ENCODE peak calls at places on chromosomes 13 and 19, in ten cellular contexts. One of them, this sample, is unnamed.

GRCh38 chr13:90628471-90628870 is 719.0 kb upstream of the MIR17HG start:
- DNase-seq in stimulated activated CD4-positive, alpha-beta T cell treated with anti-CD3 and anti-CD28 coated beads, TNF-alpha, amount 100 ng/mL, for 24 hours: no peak
- DNase-seq in EH: no peak
- DNase-seq in T-cell: no peak
- DNase-seq in mammary epithelial cell: no peak
- DNase-seq in hippocampal formation: no peak
- DNase-seq in IMR-90: no peak
- DNase-seq in Kasumi-1: no peak
- DNase-seq in HCEC 1CT: no peak
- DNase-seq in sigmoid colon: no peak
- DNase-seq in this sample: no peak

GRCh38 chr13:76852991-76853390 is 33.2 kb downstream of the KCTD12 start:
- DNase-seq in stimulated activated CD4-positive, alpha-beta T cell treated with anti-CD3 and anti-CD28 coated beads, TNF-alpha, amount 100 ng/mL, for 24 hours: no peak
- DNase-seq in EH: peak
- DNase-seq in T-cell: no peak
- DNase-seq in mammary epithelial cell: peak
- DNase-seq in hippocampal formation: no peak
- DNase-seq in IMR-90: peak
- DNase-seq in Kasumi-1: no peak
- DNase-seq in HCEC 1CT: peak
- DNase-seq in sigmoid colon: no peak
- DNase-seq in this sample: no peak

GRCh38 chr13:111295896-111296295 is 24.5 kb upstream of the TEX29 start:
- DNase-seq in stimulated activated CD4-positive, alpha-beta T cell treated with anti-CD3 and anti-CD28 coated beads, TNF-alpha, amount 100 ng/mL, for 24 hours: no peak
- DNase-seq in EH: no peak
- DNase-seq in T-cell: no peak
- DNase-seq in mammary epithelial cell: no peak
- DNase-seq in hippocampal formation: no peak
- DNase-seq in IMR-90: no peak
- DNase-seq in Kasumi-1: no peak
- DNase-seq in HCEC 1CT: no peak
- DNase-seq in sigmoid colon: no peak
- DNase-seq in this sample: no peak

GRCh38 chr13:30715837-30716236 is 19.5 kb upstream of the ALOX5AP start:
- DNase-seq in stimulated activated CD4-positive, alpha-beta T cell treated with anti-CD3 and anti-CD28 coated beads, TNF-alpha, amount 100 ng/mL, for 24 hours: no peak
- DNase-seq in EH: no peak
- DNase-seq in T-cell: no peak
- DNase-seq in mammary epithelial cell: no peak
- DNase-seq in hippocampal formation: no peak
- DNase-seq in IMR-90: no peak
- DNase-seq in Kasumi-1: no peak
- DNase-seq in HCEC 1CT: no peak
- DNase-seq in sigmoid colon: no peak
- DNase-seq in this sample: no peak

GRCh38 chr19:35856001-35856400 is 710 bp upstream of the KIRREL2 start:
- DNase-seq in stimulated activated CD4-positive, alpha-beta T cell treated with anti-CD3 and anti-CD28 coated beads, TNF-alpha, amount 100 ng/mL, for 24 hours: no peak
- DNase-seq in EH: no peak
- DNase-seq in T-cell: no peak
- DNase-seq in mammary epithelial cell: no peak
- DNase-seq in hippocampal formation: no peak
- DNase-seq in IMR-90: no peak
- DNase-seq in Kasumi-1: no peak
- DNase-seq in HCEC 1CT: no peak
- DNase-seq in sigmoid colon: no peak
- DNase-seq in this sample: no peak

GRCh38 chr19:42284641-42285341 is 15.7 kb downstream of the CIC start:
- DNase-seq in stimulated activated CD4-positive, alpha-beta T cell treated with anti-CD3 and anti-CD28 coated beads, TNF-alpha, amount 100 ng/mL, for 24 hours: no peak
- DNase-seq in EH: no peak
- DNase-seq in T-cell: no peak
- DNase-seq in mammary epithelial cell: no peak
- DNase-seq in hippocampal formation: no peak
- DNase-seq in IMR-90: no peak
- DNase-seq in Kasumi-1: no peak
- DNase-seq in HCEC 1CT: no peak
- DNase-seq in sigmoid colon: peak
- DNase-seq in this sample: peak

GRCh38 chr13:100987993-100988392 is 313.4 kb upstream of the TMTC4 start:
- DNase-seq in stimulated activated CD4-positive, alpha-beta T cell treated with anti-CD3 and anti-CD28 coated beads, TNF-alpha, amount 100 ng/mL, for 24 hours: no peak
- DNase-seq in EH: peak
- DNase-seq in T-cell: no peak
- DNase-seq in mammary epithelial cell: no peak
- DNase-seq in hippocampal formation: peak
- DNase-seq in IMR-90: peak
- DNase-seq in Kasumi-1: no peak
- DNase-seq in HCEC 1CT: no peak
- DNase-seq in sigmoid colon: no peak
- DNase-seq in this sample: no peak

GRCh38 chr19:38559428-38560401 is 58.0 kb downstream of the MAP4K1 start:
- DNase-seq in stimulated activated CD4-positive, alpha-beta T cell treated with anti-CD3 and anti-CD28 coated beads, TNF-alpha, amount 100 ng/mL, for 24 hours: no peak
- DNase-seq in EH: peak
- DNase-seq in T-cell: no peak
- DNase-seq in mammary epithelial cell: peak
- DNase-seq in hippocampal formation: no peak
- DNase-seq in IMR-90: no peak
- DNase-seq in Kasumi-1: no peak
- DNase-seq in HCEC 1CT: no peak
- DNase-seq in sigmoid colon: no peak
- DNase-seq in this sample: no peak

GRCh38 chr19:52735734-52736133 is 890 bp upstream of the ZNF611 start:
- DNase-seq in stimulated activated CD4-positive, alpha-beta T cell treated with anti-CD3 and anti-CD28 coated beads, TNF-alpha, amount 100 ng/mL, for 24 hours: no peak
- DNase-seq in EH: peak
- DNase-seq in T-cell: no peak
- DNase-seq in mammary epithelial cell: peak
- DNase-seq in hippocampal formation: peak
- DNase-seq in IMR-90: no peak
- DNase-seq in Kasumi-1: no peak
- DNase-seq in HCEC 1CT: no peak
- DNase-seq in sigmoid colon: peak
- DNase-seq in this sample: no peak

GRCh38 chr13:42497798-42498197 is 76.2 kb upstream of the TNFSF11 start:
- DNase-seq in stimulated activated CD4-positive, alpha-beta T cell treated with anti-CD3 and anti-CD28 coated beads, TNF-alpha, amount 100 ng/mL, for 24 hours: no peak
- DNase-seq in EH: no peak
- DNase-seq in T-cell: no peak
- DNase-seq in mammary epithelial cell: peak
- DNase-seq in hippocampal formation: no peak
- DNase-seq in IMR-90: peak
- DNase-seq in Kasumi-1: peak
- DNase-seq in HCEC 1CT: peak
- DNase-seq in sigmoid colon: no peak
- DNase-seq in this sample: no peak

GRCh38 chr19:4453232-4454179 is 4.1 kb downstream of the UBXN6 start:
- DNase-seq in stimulated activated CD4-positive, alpha-beta T cell treated with anti-CD3 and anti-CD28 coated beads, TNF-alpha, amount 100 ng/mL, for 24 hours: no peak
- DNase-seq in EH: no peak
- DNase-seq in T-cell: no peak
- DNase-seq in mammary epithelial cell: no peak
- DNase-seq in hippocampal formation: no peak
- DNase-seq in IMR-90: no peak
- DNase-seq in Kasumi-1: no peak
- DNase-seq in HCEC 1CT: no peak
- DNase-seq in sigmoid colon: no peak
- DNase-seq in this sample: no peak

GRCh38 chr13:114046447-114046846 is 72.6 kb upstream of the C13orf46 start:
- DNase-seq in stimulated activated CD4-positive, alpha-beta T cell treated with anti-CD3 and anti-CD28 coated beads, TNF-alpha, amount 100 ng/mL, for 24 hours: no peak
- DNase-seq in EH: no peak
- DNase-seq in T-cell: no peak
- DNase-seq in mammary epithelial cell: no peak
- DNase-seq in hippocampal formation: no peak
- DNase-seq in IMR-90: no peak
- DNase-seq in Kasumi-1: no peak
- DNase-seq in HCEC 1CT: no peak
- DNase-seq in sigmoid colon: no peak
- DNase-seq in this sample: no peak

This sample was measured in KBM-7.